ENCODE peak calls at places on chromosomes 2 and 18, in eight cellular contexts. P is thoracic aorta; Y is CD4-positive, alpha-beta memory T cell; N is colonic mucosa; B is hepatocyte; Z is stomach; W is CD4-positive, CD25-positive, alpha-beta regulatory T cell; V is pancreas. G is an unnamed sample.

GRCh38 chr18:12307871-12308385 is at the start of gene TUBB6:
- DNase-seq in V (peak; percentile 42), Y (no peak), W (peak; percentile 23), P (no peak), Z (peak; percentile 47), B (peak; percentile 83), N (peak; percentile 44), G (peak; percentile 93)

GRCh38 chr2:150141241-150142001 is 346.0 kb downstream of the RND3 start:
- DNase-seq in Z (no peak), N (no peak), Y (no peak), V (no peak), B (no peak), W (no peak), P (no peak), G (no peak)

GRCh38 chr2:240919786-240920782 is 13.9 kb downstream of the CROCC2 start:
- DNase-seq in B (peak; percentile 4), V (peak; percentile 10), Y (no peak), Z (peak; percentile 16), N (no peak), W (no peak), P (no peak), G (peak; percentile 46)

GRCh38 chr2:240624011-240624949 is 1.0 kb upstream of the GPR35 start:
- DNase-seq in B (no peak), Y (no peak), V (peak; percentile 12), N (no peak), W (no peak), P (no peak), Z (no peak), G (no peak)

GRCh38 chr2:141001750-141002149 is 1129.1 kb downstream of the LRP1B start:
- DNase-seq in B (no peak), P (no peak), Y (no peak), W (no peak), Z (no peak), V (no peak), N (no peak), G (no peak)

GRCh38 chr2:314561-315336 is 26.9 kb upstream of the ALKAL2 start:
- DNase-seq in Y (no peak), V (no peak), Z (no peak), N (no peak), W (no peak), P (no peak), B (no peak), G (no peak)

GRCh38 chr2:143934170-143934912 is 585.6 kb downstream of the ZEB2 start:
- DNase-seq in Z (no peak), B (peak; percentile 29), N (no peak), Y (no peak), P (no peak), V (no peak), W (no peak), G (no peak)

GRCh38 chr2:97849881-97850540 is 136.6 kb downstream of the ZAP70 start:
- DNase-seq in B (no peak), V (no peak), Z (no peak), W (peak; percentile 40), Y (no peak), N (no peak), P (no peak), G (peak; percentile 69)

GRCh38 chr2:203734276-203734983 is 28.0 kb downstream of the CD28 start:
- DNase-seq in P (no peak), V (no peak), B (no peak), N (no peak), W (no peak), Z (no peak), Y (no peak), G (no peak)

GRCh38 chr2:45681675-45682074 is 30.2 kb downstream of the PRKCE start:
- DNase-seq in Z (peak; percentile 39), Y (no peak), B (peak; percentile 50), W (peak; percentile 10), N (peak; percentile 29), V (no peak), P (no peak), G (peak; percentile 50)

GRCh38 chr2:30356061-30356460 is 91.0 kb upstream of the LCLAT1 start:
- DNase-seq in Y (no peak), P (no peak), V (no peak), N (no peak), W (no peak), Z (no peak), B (no peak), G (no peak)

GRCh38 chr2:121212661-121213325 is 72.2 kb downstream of the TFCP2L1 start:
- DNase-seq in V (no peak), P (no peak), W (no peak), B (no peak), N (peak; percentile 26), Y (no peak), Z (no peak), G (no peak)

GRCh38 chr18:36187138-36187825 is at the start of gene MOCOS:
- DNase-seq in P (no peak), N (peak; percentile 93), V (peak; percentile 85), Y (peak; percentile 55), Z (peak; percentile 89), W (peak; percentile 15), B (peak; percentile 89), G (peak; percentile 67)

GRCh38 chr2:37625156-37625555 is 46.3 kb downstream of the CDC42EP3 start:
- DNase-seq in B (no peak), V (no peak), Y (no peak), W (no peak), N (no peak), Z (no peak), P (no peak), G (peak; percentile 28)

GRCh38 chr2:11357428-11357972 is 13.1 kb upstream of the ROCK2 start:
- DNase-seq in P (no peak), B (peak; percentile 80), Z (no peak), Y (no peak), N (no peak), V (no peak), W (no peak), G (no peak)

GRCh38 chr2:11984556-11985158 is 238.2 kb downstream of the LPIN1 start:
- DNase-seq in W (no peak), V (no peak), Y (no peak), B (no peak), Z (no peak), P (no peak), N (no peak), G (no peak)

GRCh38 chr2:100757621-100758394 is 62.1 kb upstream of the NPAS2 start:
- DNase-seq in P (no peak), Y (no peak), N (no peak), B (peak; percentile 62), V (no peak), W (no peak), Z (no peak), G (peak; percentile 65)

GRCh38 chr2:201966691-201967388 is 66.8 kb upstream of the FZD7 start:
- DNase-seq in W (no peak), N (no peak), B (no peak), Y (no peak), P (no peak), V (no peak), Z (no peak), G (no peak)

GRCh38 chr2:32742381-32742780 is 114.5 kb downstream of the TTC27 start:
- DNase-seq in Y (no peak), Z (no peak), B (no peak), V (no peak), P (no peak), N (no peak), W (peak; percentile 14), G (no peak)

GRCh38 chr2:47891369-47892337 is 14.6 kb downstream of the FBXO11 start:
- DNase-seq in N (no peak), V (no peak), P (no peak), W (no peak), Z (no peak), Y (no peak), B (no peak), G (no peak)

DNA sequence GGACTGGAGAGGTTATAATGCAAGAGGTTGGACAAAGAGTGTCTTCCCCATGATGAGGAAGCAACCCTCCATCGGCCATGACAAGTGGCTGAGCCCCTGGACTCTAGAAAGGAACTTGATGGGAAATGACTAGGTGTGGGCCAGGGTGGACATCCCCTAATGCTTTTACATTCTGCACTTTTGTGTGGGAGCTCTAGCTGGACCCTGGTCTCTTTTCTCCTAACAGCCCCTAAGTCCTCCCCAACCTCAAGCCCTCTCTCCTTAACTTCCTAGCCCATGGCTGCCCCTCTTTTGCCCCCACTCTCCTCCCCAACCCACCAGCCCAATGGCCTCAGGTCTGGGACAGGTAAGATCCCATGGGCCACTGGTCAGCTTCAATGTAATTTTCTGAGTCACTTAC is 2.4 kb downstream of the CD207 start:
- DNase-seq in B (no peak), W (no peak), Y (no peak), V (no peak), N (no peak), Z (no peak), P (no peak), G (no peak)
- H3K27me3 ChIP-seq in B (no peaks in the 10 kb centered on the region), W (no peaks in the 10 kb centered on the region), Y (no peaks in the 10 kb centered on the region), V (no peaks in the 10 kb centered on the region), N (no peaks in the 10 kb centered on the region), Z (no peaks in the 10 kb centered on the region), P (no peaks in the 10 kb centered on the region), G (no peaks in the 10 kb centered on the region)

GRCh38 chr2:28668106-28668814 is 83.4 kb upstream of the PPP1CB start:
- DNase-seq in W (no peak), B (no peak), V (no peak), Z (no peak), P (no peak), Y (no peak), N (no peak), G (no peak)
- H3K27me3 ChIP-seq in W (no peaks in the 10 kb centered on the region), B (no peaks in the 10 kb centered on the region), V (no peaks in the 10 kb centered on the region), Z (no peaks in the 10 kb centered on the region), P (no peaks in the 10 kb centered on the region), Y (no peaks in the 10 kb centered on the region), N (no peaks in the 10 kb centered on the region), G (no peaks in the 10 kb centered on the region)

GRCh38 chr18:7512990-7513389 is 54.1 kb upstream of the PTPRM start:
- DNase-seq in P (no peak), Z (no peak), W (no peak), Y (no peak), B (no peak), N (no peak), V (no peak), G (no peak)
- H3K27me3 ChIP-seq in P (no peaks in the 10 kb centered on the region), Z (no peaks in the 10 kb centered on the region), W (no peaks in the 10 kb centered on the region), Y (no peaks in the 10 kb centered on the region), B (no peaks in the 10 kb centered on the region), N (no peaks in the 10 kb centered on the region), V (no peaks in the 10 kb centered on the region), G (no peaks in the 10 kb centered on the region)

GRCh38 chr2:1849450-1849849 is 105.1 kb upstream of the PXDN start:
- DNase-seq in P (no peak), V (no peak), Z (no peak), W (no peak), Y (no peak), B (no peak), N (no peak), G (no peak)
- H3K27me3 ChIP-seq in P (no peaks in the 10 kb centered on the region), V (no peaks in the 10 kb centered on the region), Z (no peaks in the 10 kb centered on the region), W (peaks cover 5% of the 10 kb centered on the region), Y (peaks cover 2% of the 10 kb centered on the region), B (peaks cover 22% of the 10 kb centered on the region), N (no peaks in the 10 kb centered on the region), G (peaks cover 51% of the 10 kb centered on the region)

G was measured in SJSA1.